ENCODE peak calls at places on chromosome 16, in ten cellular contexts. G is CD8-positive, alpha-beta memory T cell; Q is amniotic stem cell; Y is stimulated activated CD8-positive, alpha-beta memory T cell treated with anti-CD3 and anti-CD28 coated beads, Interleukin-12 subunit alpha, Interleukin-12 subunit beta, amount 100 ng/mL, for 1 hour; Z is germinal center; K is activated naive CD4-positive, alpha-beta T cell; J is cardiac muscle cell; R is T follicular helper cell; W is activated gamma-delta T cell treated with anti-CD3 and anti-CD28 coated beads, Interleukin-2, amount 50 U/mL, for 16 hours; I is retina. C is an unnamed sample.

GRCh38 chr16:3401719-3402397 is 843 bp downstream of the ZNF174 start:
- DNase-seq in G (no peak), Q (no peak), Y (no peak), Z (no peak), K (no peak), J (peak), R (no peak), W (no peak), I (no peak), C (no peak)

GRCh38 chr16:27204232-27204915 is 1.0 kb downstream of the KDM8 start:
- DNase-seq in G (no peak), Q (no peak), Y (no peak), Z (peak), K (no peak), J (no peak), R (no peak), W (no peak), I (no peak), C (no peak)

GRCh38 chr16:56343661-56344517 is 81.5 kb downstream of the AMFR start:
- DNase-seq in G (no peak), Q (no peak), Y (no peak), Z (no peak), K (no peak), J (no peak), R (no peak), W (no peak), I (no peak), C (no peak)

GRCh38 chr16:72961115-72961832 is 86.7 kb downstream of the ZFHX3 start:
- DNase-seq in G (no peak), Q (no peak), Y (no peak), Z (no peak), K (no peak), J (peak), R (no peak), W (no peak), I (peak), C (no peak)

GRCh38 chr16:11036868-11037410 is 92.6 kb downstream of the CLEC16A start:
- DNase-seq in G (no peak), Q (no peak), Y (no peak), Z (no peak), K (no peak), J (no peak), R (no peak), W (no peak), I (no peak), C (no peak)

GRCh38 chr16:12917653-12918052 is 16.3 kb downstream of the SHISA9 start:
- DNase-seq in G (no peak), Q (no peak), Y (no peak), Z (no peak), K (no peak), J (no peak), R (no peak), W (no peak), I (no peak), C (no peak)

GRCh38 chr16:88376053-88376834 is 6.5 kb upstream of the ZNF469 start:
- DNase-seq in G (no peak), Q (no peak), Y (no peak), Z (no peak), K (no peak), J (no peak), R (no peak), W (no peak), I (no peak), C (no peak)

GRCh38 chr16:14334366-14335105 is 263.4 kb downstream of the MRTFB start:
- DNase-seq in G (no peak), Q (no peak), Y (no peak), Z (no peak), K (no peak), J (peak), R (no peak), W (no peak), I (no peak), C (no peak)

GRCh38 chr16:81514041-81514559 is 69.5 kb downstream of the CMIP start:
- DNase-seq in G (no peak), Q (no peak), Y (no peak), Z (peak), K (no peak), J (no peak), R (no peak), W (no peak), I (no peak), C (no peak)

GRCh38 chr16:10123141-10123540 is 59.1 kb downstream of the GRIN2A start:
- DNase-seq in G (no peak), Q (no peak), Y (no peak), Z (no peak), K (no peak), J (no peak), R (no peak), W (no peak), I (no peak), C (no peak)

GRCh38 chr16:60642956-60643355 is 1393.3 kb downstream of the CDH8 start:
- DNase-seq in G (no peak), Q (no peak), Y (no peak), Z (no peak), K (no peak), J (no peak), R (no peak), W (no peak), I (no peak), C (no peak)

GRCh38 chr16:81910366-81910885 is 100.8 kb downstream of the SDR42E1 start:
- DNase-seq in G (no peak), Q (no peak), Y (no peak), Z (no peak), K (no peak), J (no peak), R (no peak), W (no peak), I (no peak), C (no peak)

GRCh38 chr16:4372578-4373355 is 1.1 kb downstream of the VASN start:
- DNase-seq in G (no peak), Q (no peak), Y (no peak), Z (peak), K (no peak), J (peak), R (no peak), W (no peak), I (peak), C (no peak)